ENCODE peak calls at places on chromosome 1, in six cellular contexts. X, A, M, G, Y and C are unnamed samples.

GRCh38 chr1:12556368-12556930 is 61.6 kb downstream of the DHRS3 start:
- DNase-seq in X (peak), A (no peak), M (no peak), G (no peak), Y (no peak), C (no peak)

GRCh38 chr1:108826081-108826635 is 30.7 kb downstream of the AKNAD1 start:
- DNase-seq in X (no peak), A (no peak), M (no peak), G (no peak), Y (no peak), C (no peak)

GRCh38 chr1:229253170-229253974 is 17.5 kb upstream of the RAB4A start:
- DNase-seq in X (no peak), A (no peak), M (no peak), G (no peak), Y (no peak), C (no peak)

GRCh38 chr1:27521336-27522147 is 31.6 kb upstream of the WASF2 start:
- DNase-seq in X (peak), A (peak), M (peak), G (no peak), Y (no peak), C (no peak)

GRCh38 chr1:204637985-204638356 is 47.6 kb downstream of the LRRN2 start:
- DNase-seq in X (no peak), A (no peak), M (no peak), G (no peak), Y (no peak), C (no peak)

GRCh38 chr1:201713093-201713810 is 115.7 kb upstream of the IPO9 start:
- DNase-seq in X (peak), A (no peak), M (no peak), G (no peak), Y (no peak), C (peak)

GRCh38 chr1:233477359-233477758 is 136.5 kb upstream of the KCNK1 start:
- DNase-seq in X (no peak), A (no peak), M (no peak), G (no peak), Y (no peak), C (no peak)

GRCh38 chr1:6819641-6820040 is 34.4 kb downstream of the CAMTA1 start:
- DNase-seq in X (no peak), A (no peak), M (no peak), G (no peak), Y (no peak), C (no peak)

GRCh38 chr1:153649867-153650235 is 8.7 kb upstream of the SNAPIN start:
- DNase-seq in X (no peak), A (no peak), M (no peak), G (no peak), Y (no peak), C (no peak)

GRCh38 chr1:84825161-84825560 is 67.8 kb downstream of the LPAR3 start:
- DNase-seq in X (no peak), A (no peak), M (no peak), G (no peak), Y (no peak), C (no peak)

GRCh38 chr1:150829751-150830150 is 21.7 kb upstream of the CTSK start:
- DNase-seq in X (no peak), A (no peak), M (no peak), G (no peak), Y (no peak), C (no peak)

GRCh38 chr1:173113015-173113741 is 62.4 kb upstream of the TNFSF18 start:
- DNase-seq in X (no peak), A (no peak), M (no peak), G (no peak), Y (no peak), C (no peak)

GRCh38 chr1:81678779-81679178 is 122.0 kb upstream of the ADGRL2 start:
- DNase-seq in X (no peak), A (no peak), M (no peak), G (no peak), Y (no peak), C (no peak)

GRCh38 chr1:98008373-98008772 is 87.5 kb upstream of the DPYD start:
- DNase-seq in X (no peak), A (no peak), M (no peak), G (no peak), Y (no peak), C (no peak)

GRCh38 chr1:163361123-163361934 is 39.6 kb downstream of the NUF2 start:
- DNase-seq in X (no peak), A (no peak), M (no peak), G (no peak), Y (peak), C (no peak)

GRCh38 chr1:215284966-215285365 is 202.4 kb downstream of the KCNK2 start:
- DNase-seq in X (no peak), A (no peak), M (no peak), G (no peak), Y (no peak), C (no peak)

GRCh38 chr1:237879195-237879594 is 11.5 kb downstream of the ZP4 start:
- DNase-seq in X (no peak), A (no peak), M (no peak), G (no peak), Y (no peak), C (no peak)

GRCh38 chr1:7501723-7502334 is 269.3 kb upstream of the VAMP3 start:
- DNase-seq in X (no peak), A (no peak), M (no peak), G (no peak), Y (no peak), C (no peak)

GRCh38 chr1:202263628-202264027 is 70.0 kb downstream of the LGR6 start:
- DNase-seq in X (no peak), A (no peak), M (no peak), G (no peak), Y (no peak), C (no peak)

GRCh38 chr1:53266038-53266437 is 27.7 kb upstream of the MAGOH start:
- DNase-seq in X (no peak), A (no peak), M (no peak), G (no peak), Y (no peak), C (peak)

GRCh38 chr1:11753555-11754208 is 8.3 kb upstream of the C1orf167 start:
- DNase-seq in X (no peak), A (no peak), M (no peak), G (no peak), Y (no peak), C (no peak)

GRCh38 chr1:118158918-118159317 is 26.1 kb downstream of the SPAG17 start:
- DNase-seq in X (no peak), A (no peak), M (no peak), G (no peak), Y (no peak), C (no peak)

GRCh38 chr1:234979316-234980223 is 149.1 kb downstream of the TOMM20 start:
- DNase-seq in X (no peak), A (no peak), M (no peak), G (no peak), Y (no peak), C (no peak)

GRCh38 chr1:9251501-9251900 is 16.9 kb downstream of the H6PD start:
- DNase-seq in X (no peak), A (no peak), M (no peak), G (no peak), Y (no peak), C (no peak)

GRCh38 chr1:103457856-103458255 is 67.6 kb upstream of the RNPC3 start:
- DNase-seq in X (no peak), A (no peak), M (no peak), G (no peak), Y (no peak), C (no peak)

GRCh38 chr1:12584900-12585525 is 33.0 kb downstream of the DHRS3 start:
- DNase-seq in X (no peak), A (no peak), M (no peak), G (no peak), Y (no peak), C (no peak)

GRCh38 chr1:222416001-222416791 is 131.7 kb downstream of the HHIPL2 start:
- DNase-seq in X (no peak), A (no peak), M (no peak), G (no peak), Y (no peak), C (no peak)

GRCh38 chr1:31683997-31684396 is 19.8 kb downstream of the COL16A1 start:
- DNase-seq in X (no peak), A (no peak), M (no peak), G (no peak), Y (peak), C (no peak)

GRCh38 chr1:172818841-172819527 is 160.1 kb downstream of the FASLG start:
- DNase-seq in X (no peak), A (no peak), M (no peak), G (no peak), Y (peak), C (peak)

GRCh38 chr1:81998165-81998564 is 197.4 kb downstream of the ADGRL2 start:
- DNase-seq in X (no peak), A (no peak), M (no peak), G (no peak), Y (no peak), C (no peak)

GRCh38 chr1:195663549-195664280 is 944.5 kb downstream of the KCNT2 start:
- DNase-seq in X (no peak), A (no peak), M (no peak), G (no peak), Y (no peak), C (no peak)

GRCh38 chr1:226730064-226730463 is 9.0 kb downstream of the ITPKB start:
- DNase-seq in X (no peak), A (no peak), M (no peak), G (no peak), Y (no peak), C (no peak)

GRCh38 chr1:11729498-11730428 is 6.2 kb upstream of the AGTRAP start:
- DNase-seq in X (no peak), A (no peak), M (no peak), G (peak), Y (no peak), C (no peak)

GRCh38 chr1:10793129-10793651 is 3.3 kb downstream of the CASZ1 start:
- DNase-seq in X (no peak), A (no peak), M (no peak), G (no peak), Y (no peak), C (no peak)

GRCh38 chr1:107669996-107670395 is 295.0 kb downstream of the VAV3 start:
- DNase-seq in X (no peak), A (no peak), M (no peak), G (no peak), Y (no peak), C (no peak)

GRCh38 chr1:21308330-21308729 is 18.1 kb upstream of the ECE1 start:
- DNase-seq in X (no peak), A (no peak), M (no peak), G (no peak), Y (no peak), C (no peak)

GRCh38 chr1:102032534-102032933 is 35.8 kb upstream of the OLFM3 start:
- DNase-seq in X (no peak), A (no peak), M (no peak), G (no peak), Y (no peak), C (no peak)

GRCh38 chr1:213123087-213123486 is 72.0 kb downstream of the RPS6KC1 start:
- DNase-seq in X (no peak), A (no peak), M (no peak), G (no peak), Y (no peak), C (no peak)